ENCODE peak calls at places on chromosomes 11 and 22, in ten cellular contexts. V is GM23248; K is hippocampal formation; O is stomach; M is left ventricle myocardium inferior; T is pons; Y is posterior cingulate gyrus; L is stimulated activated CD8-positive, alpha-beta memory T cell treated with anti-CD3 and anti-CD28 coated beads, Interleukin-4, amount 100 ng/mL, for 4 hours; P is OCI-LY7; B is DND-41. R is an unnamed sample.

GRCh38 chr11:9571071-9571765 is 2.3 kb upstream of the WEE1 start:
- DNase-seq in M (no peak), K (no peak), O (no peak), B (no peak), T (no peak), Y (no peak), L (no peak), V (no peak), P (peak; percentile 58), R (no peak)

GRCh38 chr11:111735262-111736116 is 30.7 kb downstream of the PPP2R1B start:
- DNase-seq in T (peak; percentile 98), K (peak; percentile 97), V (peak; percentile 99), M (peak; percentile 73), L (no peak), O (peak; percentile 54), P (no peak), B (no peak), Y (peak; percentile 72), R (peak; percentile 87)

GRCh38 chr22:38760477-38761201 is 4.8 kb upstream of the SUN2 start:
- DNase-seq in M (no peak), V (peak; percentile 52), Y (peak; percentile 54), K (peak; percentile 18), O (no peak), B (peak; percentile 52), T (peak; percentile 43), L (no peak), P (peak; percentile 21), R (no peak)

GRCh38 chr22:27175444-27175843 is 518.1 kb downstream of the MIAT start:
- DNase-seq in Y (no peak), V (no peak), L (no peak), M (no peak), P (no peak), T (no peak), K (no peak), B (no peak), O (no peak), R (no peak)

GRCh38 chr11:35204614-35205013 is 65.6 kb downstream of the CD44 start:
- DNase-seq in O (no peak), L (no peak), T (no peak), M (no peak), P (no peak), B (no peak), Y (no peak), V (no peak), K (no peak), R (no peak)

GRCh38 chr11:70790671-70791300 is 392.5 kb downstream of the CTTN start:
- DNase-seq in K (no peak), B (no peak), M (no peak), V (peak; percentile 9), T (no peak), Y (no peak), L (no peak), O (no peak), P (no peak), R (no peak)

GRCh38 chr22:41382098-41382578 is 396 bp downstream of the TEF start:
- DNase-seq in M (peak; percentile 77), P (peak; percentile 75), K (peak; percentile 67), Y (peak; percentile 70), B (peak; percentile 75), O (peak; percentile 66), V (peak; percentile 72), L (peak; percentile 26), T (peak; percentile 60), R (peak; percentile 90)

GRCh38 chr22:48707749-48708557 is 1119.7 kb downstream of the BRD1 start:
- DNase-seq in Y (no peak), L (no peak), M (peak; percentile 7), O (no peak), V (no peak), T (no peak), B (no peak), K (no peak), P (no peak), R (peak; percentile 25)

GRCh38 chr11:47204633-47204989 is 10.2 kb upstream of the DDB2 start:
- DNase-seq in B (no peak), Y (no peak), O (no peak), T (no peak), L (no peak), M (no peak), K (peak; percentile 47), V (peak; percentile 81), P (no peak), R (no peak)

GRCh38 chr11:64893194-64894069 is 15.0 kb upstream of the EHD1 start:
- DNase-seq in B (no peak), K (no peak), T (no peak), Y (no peak), P (no peak), M (no peak), L (no peak), O (peak; percentile 84), V (no peak), R (peak; percentile 20)

GRCh38 chr11:1005913-1006312 is 30.6 kb downstream of the MUC6 start:
- DNase-seq in Y (peak; percentile 61), K (no peak), T (no peak), B (no peak), O (peak; percentile 74), M (peak; percentile 44), V (no peak), L (no peak), P (no peak), R (peak; percentile 65)

GRCh38 chr11:117902001-117902855 is 25.8 kb upstream of the FXYD6 start:
- DNase-seq in Y (no peak), L (no peak), P (no peak), B (peak; percentile 3), O (no peak), M (no peak), T (no peak), V (no peak), K (no peak), R (peak; percentile 10)

GRCh38 chr11:134014502-134014901 is 54.4 kb upstream of the JAM3 start:
- DNase-seq in O (no peak), T (no peak), K (no peak), P (no peak), V (peak; percentile 20), Y (no peak), L (no peak), B (no peak), M (no peak), R (no peak)

GRCh38 chr11:65077466-65077865 is 6.4 kb downstream of the CDCA5 start:
- DNase-seq in P (peak; percentile 34), B (peak; percentile 23), M (no peak), O (no peak), K (no peak), Y (no peak), L (no peak), T (no peak), V (peak; percentile 38), R (no peak)

GRCh38 chr22:31853736-31854500 is 90.4 kb upstream of the YWHAH start:
- DNase-seq in K (no peak), L (no peak), Y (peak; percentile 33), P (no peak), T (no peak), V (peak; percentile 28), M (no peak), O (no peak), B (no peak), R (no peak)

GRCh38 chr11:124745835-124746620 is 6.0 kb downstream of the VSIG2 start:
- DNase-seq in O (no peak), L (no peak), K (no peak), M (no peak), P (peak; percentile 56), T (no peak), Y (no peak), B (no peak), V (peak; percentile 14), R (no peak)

GRCh38 chr11:119874660-119875238 is 145.7 kb upstream of the NECTIN1 start:
- DNase-seq in T (no peak), V (no peak), M (no peak), Y (no peak), L (no peak), P (no peak), K (no peak), O (no peak), B (no peak), R (no peak)

GRCh38 chr11:130578738-130579368 is 130.4 kb downstream of the ADAMTS15 start:
- DNase-seq in M (no peak), T (no peak), K (no peak), L (no peak), O (peak; percentile 41), Y (no peak), B (no peak), V (no peak), P (no peak), R (no peak)

GRCh38 chr11:13868710-13869403 is 93.7 kb upstream of the SPON1 start:
- DNase-seq in K (no peak), M (no peak), V (no peak), T (no peak), O (no peak), P (no peak), L (no peak), Y (no peak), B (no peak), R (no peak)

GRCh38 chr11:83681045-83681781 is 395.0 kb upstream of the CCDC90B start:
- DNase-seq in K (no peak), B (no peak), T (no peak), O (no peak), Y (no peak), M (no peak), P (peak; percentile 7), V (peak; percentile 58), L (no peak), R (no peak)

GRCh38 chr11:19602906-19603305 is 109.7 kb upstream of the NAV2 start:
- DNase-seq in V (peak; percentile 46), B (no peak), M (no peak), Y (no peak), O (no peak), L (no peak), T (no peak), K (no peak), P (no peak), R (no peak)

GRCh38 chr11:838441-839279 is 3.7 kb downstream of the POLR2L start:
- DNase-seq in M (no peak), Y (no peak), P (no peak), B (no peak), V (peak; percentile 59), T (no peak), L (no peak), O (no peak), K (no peak), R (no peak)

GRCh38 chr11:27995082-27995481 is 112.9 kb downstream of the KIF18A start:
- DNase-seq in P (no peak), M (no peak), T (no peak), Y (no peak), B (no peak), L (no peak), O (no peak), V (peak; percentile 78), K (no peak), R (no peak)

GRCh38 chr22:28791124-28791523 is 9.2 kb downstream of the XBP1 start:
- DNase-seq in M (no peak), L (no peak), V (no peak), Y (no peak), B (no peak), T (no peak), O (no peak), P (no peak), K (no peak), R (no peak)

GRCh38 chr11:125345706-125346561 is 150.1 kb downstream of the FEZ1 start:
- DNase-seq in L (no peak), M (peak; percentile 83), Y (peak; percentile 64), P (peak; percentile 28), K (peak; percentile 63), B (peak; percentile 35), V (peak; percentile 93), T (peak; percentile 62), O (peak; percentile 76), R (peak; percentile 91)

GRCh38 chr22:39661842-39662676 is 91.5 kb downstream of the CACNA1I start:
- DNase-seq in T (no peak), V (no peak), Y (no peak), M (no peak), P (no peak), O (peak; percentile 37), L (peak; percentile 37), B (no peak), K (no peak), R (no peak)

GRCh38 chr11:45967506-45967905 is 45.0 kb downstream of the LARGE2 start:
- DNase-seq in P (no peak), M (no peak), K (no peak), V (no peak), O (no peak), Y (no peak), L (no peak), B (no peak), T (no peak), R (no peak)

GRCh38 chr11:6746086-6746618 is 25.6 kb downstream of the OR2AG2 start:
- DNase-seq in Y (no peak), P (peak; percentile 73), L (no peak), M (no peak), V (no peak), O (peak; percentile 28), B (peak; percentile 75), T (peak; percentile 13), K (no peak), R (no peak)

R was measured in ovary.